ENCODE peak calls at places on chromosomes 3 and 15, in five cellular contexts. H is AG09319, D is lower leg skin, Z is fibroblast of mammary gland, U is heart right ventricle. Q is an unnamed sample.

GRCh38 chr3:132545471-132545870 is 51.6 kb upstream of the ACKR4 start:
- DNase-seq in H (no peak), D (no peak), Z (peak), U (no peak), Q (no peak)

GRCh38 chr3:143783856-143784370 is 64.4 kb downstream of the SLC9A9 start:
- DNase-seq in H (no peak), D (no peak), Z (no peak), U (no peak), Q (no peak)

GRCh38 chr3:122343654-122344053 is 18.6 kb downstream of the CSTA start:
- DNase-seq in H (no peak), D (no peak), Z (peak), U (no peak), Q (no peak)

GRCh38 chr3:38738630-38739395 is 77.2 kb downstream of the SCN10A start:
- DNase-seq in H (no peak), D (no peak), Z (peak), U (no peak), Q (no peak)

GRCh38 chr15:38795471-38796245 is 231.0 kb upstream of the RASGRP1 start:
- DNase-seq in H (no peak), D (no peak), Z (no peak), U (no peak), Q (no peak)

GRCh38 chr3:170905862-170906261 is 2.6 kb downstream of the EIF5A2 start:
- DNase-seq in H (no peak), D (no peak), Z (no peak), U (no peak), Q (no peak)

GRCh38 chr3:67863869-67864268 is 209.5 kb upstream of the SUCLG2 start:
- DNase-seq in H (no peak), D (no peak), Z (peak), U (no peak), Q (no peak)

GRCh38 chr3:51675201-51675611 is 4.2 kb downstream of the TEX264 start:
- DNase-seq in H (no peak), D (no peak), Z (peak), U (no peak), Q (no peak)

GRCh38 chr3:53803816-53804545 is 42.2 kb downstream of the CHDH start:
- DNase-seq in H (no peak), D (no peak), Z (no peak), U (no peak), Q (no peak)

GRCh38 chr3:116038968-116039950 is 406.0 kb downstream of the LSAMP start:
- DNase-seq in H (no peak), D (no peak), Z (peak), U (no peak), Q (no peak)

GRCh38 chr15:43204016-43204901 is 16.6 kb downstream of the EPB42 start:
- DNase-seq in H (no peak), D (no peak), Z (peak), U (peak), Q (no peak)

GRCh38 chr15:99185731-99186130 is 63.6 kb downstream of the TTC23 start:
- DNase-seq in H (no peak), D (no peak), Z (no peak), U (no peak), Q (no peak)

GRCh38 chr3:179148446-179149238 is 485 bp downstream of the PIK3CA start:
- DNase-seq in H (no peak), D (peak), Z (peak), U (peak), Q (peak)

GRCh38 chr3:23202921-23203650 is at the start of gene UBE2E2:
- DNase-seq in H (peak), D (peak), Z (peak), U (peak), Q (peak)

GRCh38 chr3:69999191-70000027 is at the start of gene SAMMSON:
- DNase-seq in H (no peak), D (no peak), Z (peak), U (no peak), Q (no peak)

GRCh38 chr3:13420817-13421755 is 964 bp upstream of the NUP210 start:
- DNase-seq in H (no peak), D (peak), Z (no peak), U (no peak), Q (peak)

GRCh38 chr3:39275052-39275451 is 4.8 kb downstream of the CX3CR1 start:
- DNase-seq in H (no peak), D (no peak), Z (no peak), U (no peak), Q (no peak)

GRCh38 chr15:80494311-80494710 is 90.1 kb downstream of the ARNT2 start:
- DNase-seq in H (no peak), D (no peak), Z (peak), U (no peak), Q (no peak)

GRCh38 chr3:60622349-60622748 is 628.9 kb downstream of the FHIT start:
- DNase-seq in H (no peak), D (no peak), Z (peak), U (no peak), Q (no peak)

GRCh38 chr3:30548605-30549004 is 57.8 kb upstream of the TGFBR2 start:
- DNase-seq in H (no peak), D (no peak), Z (peak), U (no peak), Q (no peak)

GRCh38 chr3:127456471-127457093 is 134.0 kb downstream of the TPRA1 start:
- DNase-seq in H (no peak), D (no peak), Z (peak), U (no peak), Q (no peak)

GRCh38 chr3:127452321-127452821 is 138.2 kb downstream of the TPRA1 start:
- DNase-seq in H (no peak), D (no peak), Z (no peak), U (no peak), Q (no peak)

GRCh38 chr3:127454968-127455367 is 135.6 kb downstream of the TPRA1 start:
- DNase-seq in H (no peak), D (no peak), Z (no peak), U (no peak), Q (no peak)

GRCh38 chr3:127455541-127456450 is 134.7 kb downstream of the TPRA1 start:
- DNase-seq in H (no peak), D (peak), Z (peak), U (peak), Q (no peak)

DNA sequence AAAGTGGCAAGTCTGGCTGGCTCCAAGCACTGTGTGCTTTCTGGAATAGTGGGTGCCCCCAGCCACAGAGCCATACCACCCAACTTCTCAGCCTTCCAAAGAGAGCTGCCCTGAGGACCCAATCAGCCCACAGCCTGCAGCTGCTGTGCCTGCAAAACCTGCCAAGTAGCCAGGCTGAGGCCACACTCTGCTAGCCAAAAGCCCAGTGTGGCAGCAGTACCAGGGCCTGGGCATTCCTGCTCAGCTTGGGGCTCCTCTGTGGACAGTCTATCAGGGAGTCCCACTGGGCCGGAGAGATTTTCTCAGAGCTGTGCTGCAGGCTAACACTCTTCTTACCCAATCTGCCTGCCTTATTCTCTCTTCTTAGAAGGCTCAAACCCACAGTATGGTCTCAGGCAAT is 136.5 kb downstream of the TPRA1 start:
- DNase-seq in H (no peak), D (no peak), Z (no peak), U (no peak), Q (no peak)
- TF ChIP-seq CTCF in H (no peak), D (no peak), Z (no peak), U (no peak), Q (no peak)

DNA sequence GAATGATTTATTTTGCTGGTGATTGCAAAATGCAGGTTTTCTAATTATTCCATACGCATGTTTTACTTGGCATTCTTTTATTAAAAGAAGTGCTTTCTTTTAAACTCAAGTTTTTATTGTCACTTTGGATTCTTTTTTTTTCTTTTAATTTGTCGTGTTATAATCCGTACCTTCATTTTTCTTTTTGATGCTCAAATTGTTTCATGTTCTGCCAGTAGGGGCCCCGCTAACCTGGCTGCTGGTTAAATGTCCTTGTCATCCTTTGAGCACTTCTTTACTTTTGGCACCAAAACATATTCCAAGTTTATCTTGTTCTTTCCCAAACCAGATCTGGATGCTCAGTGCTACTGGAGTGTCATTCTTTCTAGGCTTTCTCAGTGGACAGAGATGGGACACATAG is 31.6 kb downstream of the MED12L start:
- DNase-seq in H (no peak), D (no peak), Z (no peak), U (no peak), Q (no peak)
- TF ChIP-seq CTCF in H (no peak), D (no peak), Z (no peak), U (no peak), Q (no peak)

GRCh38 chr3:56042326-56042951 is 425.8 kb downstream of the ERC2 start:
- DNase-seq in H (peak), D (no peak), Z (peak), U (no peak), Q (no peak)
- TF ChIP-seq CTCF in H (peak), D (no peak), Z (peak), U (peak), Q (no peak)

GRCh38 chr15:49044002-49044401 is 2.2 kb downstream of the SECISBP2L start:
- DNase-seq in H (no peak), D (no peak), Z (peak), U (no peak), Q (no peak)

GRCh38 chr15:49047456-49047855 is 1.2 kb upstream of the SECISBP2L start:
- DNase-seq in H (no peak), D (no peak), Z (no peak), U (no peak), Q (no peak)

GRCh38 chr15:49044761-49045571 is 1.3 kb downstream of the SECISBP2L start:
- DNase-seq in H (no peak), D (no peak), Z (peak), U (no peak), Q (no peak)

GRCh38 chr15:49045691-49046112 is 544 bp downstream of the SECISBP2L start:
- DNase-seq in H (no peak), D (peak), Z (peak), U (no peak), Q (no peak)

GRCh38 chr15:49046113-49046883 is at the start of gene SECISBP2L:
- DNase-seq in H (peak), D (peak), Z (peak), U (peak), Q (peak)
- TF ChIP-seq CTCF in H (peak), D (no peak), Z (no peak), U (peak), Q (no peak)

GRCh38 chr15:79025802-79026201 is 64.8 kb downstream of the RASGRF1 start:
- DNase-seq in H (no peak), D (no peak), Z (no peak), U (no peak), Q (no peak)

GRCh38 chr15:79023918-79024317 is 66.7 kb downstream of the RASGRF1 start:
- DNase-seq in H (no peak), D (no peak), Z (no peak), U (no peak), Q (no peak)

GRCh38 chr15:79023546-79023890 is 67.1 kb downstream of the RASGRF1 start:
- DNase-seq in H (no peak), D (no peak), Z (no peak), U (no peak), Q (no peak)

GRCh38 chr15:79027532-79028410 is 62.8 kb downstream of the RASGRF1 start:
- DNase-seq in H (no peak), D (no peak), Z (no peak), U (no peak), Q (no peak)

DNA sequence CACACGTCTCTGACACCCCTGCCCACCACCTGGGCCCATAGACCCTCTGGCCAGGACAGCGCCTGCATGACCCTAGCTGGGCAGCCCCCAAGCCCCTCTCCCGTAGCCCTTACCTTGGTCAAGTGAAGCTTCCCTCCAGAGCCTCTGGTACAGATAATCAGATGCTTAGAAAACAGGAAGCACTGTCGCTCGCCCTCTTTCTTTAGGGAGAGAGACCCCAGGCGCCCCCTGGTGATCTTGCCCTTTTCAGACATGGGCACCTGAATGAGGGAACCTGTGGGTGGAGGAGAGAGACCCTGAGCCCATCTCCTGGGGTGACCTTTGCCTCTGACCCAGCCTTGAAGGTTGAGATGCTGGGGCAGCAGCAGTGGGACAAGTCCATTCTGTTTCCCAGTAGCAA is 65.4 kb downstream of the RASGRF1 start:
- DNase-seq in H (no peak), D (no peak), Z (no peak), U (no peak), Q (no peak)
- TF ChIP-seq CTCF in H (no peak), D (no peak), Z (no peak), U (peak), Q (no peak)

Q was measured in natural killer cell.